ENCODE peak calls at places on chromosomes 6 and 20, in six cellular contexts. O is H9, F is neuronal stem cell, Q is mesenchymal stem cell, B is H1, R is trophoblast cell. I is an unnamed sample.

GRCh38 chr20:59810376-59811187 is 122.9 kb downstream of the SYCP2 start:
- DNase-seq in O (peak), F (peak), Q (no peak), B (peak), R (no peak), I (no peak)

GRCh38 chr6:157677235-157677634 is 145.8 kb upstream of the SNX9 start:
- DNase-seq in O (no peak), F (no peak), Q (no peak), B (no peak), R (no peak), I (no peak)

GRCh38 chr6:71533939-71534379 is 245.3 kb downstream of the OGFRL1 start:
- DNase-seq in O (no peak), F (no peak), Q (peak), B (no peak), R (peak), I (peak)

GRCh38 chr6:167811689-167812487 is 14.8 kb upstream of the AFDN start:
- DNase-seq in O (no peak), F (no peak), Q (peak), B (peak), R (no peak), I (no peak)

GRCh38 chr6:110125361-110125760 is 54.1 kb downstream of the WASF1 start:
- DNase-seq in O (no peak), F (no peak), Q (no peak), B (no peak), R (no peak), I (no peak)

GRCh38 chr6:138450445-138450844 is 46.4 kb downstream of the HEBP2 start:
- DNase-seq in O (no peak), F (no peak), Q (no peak), B (no peak), R (no peak), I (no peak)

GRCh38 chr6:144921206-144921975 is 636.3 kb downstream of the UTRN start:
- DNase-seq in O (no peak), F (no peak), Q (no peak), B (no peak), R (no peak), I (no peak)

GRCh38 chr6:33981421-33981820 is 164.5 kb downstream of the GRM4 start:
- DNase-seq in O (peak), F (no peak), Q (no peak), B (peak), R (no peak), I (no peak)

GRCh38 chr6:162615016-162615717 is 112.4 kb downstream of the PRKN start:
- DNase-seq in O (no peak), F (no peak), Q (no peak), B (no peak), R (peak), I (no peak)

DNA sequence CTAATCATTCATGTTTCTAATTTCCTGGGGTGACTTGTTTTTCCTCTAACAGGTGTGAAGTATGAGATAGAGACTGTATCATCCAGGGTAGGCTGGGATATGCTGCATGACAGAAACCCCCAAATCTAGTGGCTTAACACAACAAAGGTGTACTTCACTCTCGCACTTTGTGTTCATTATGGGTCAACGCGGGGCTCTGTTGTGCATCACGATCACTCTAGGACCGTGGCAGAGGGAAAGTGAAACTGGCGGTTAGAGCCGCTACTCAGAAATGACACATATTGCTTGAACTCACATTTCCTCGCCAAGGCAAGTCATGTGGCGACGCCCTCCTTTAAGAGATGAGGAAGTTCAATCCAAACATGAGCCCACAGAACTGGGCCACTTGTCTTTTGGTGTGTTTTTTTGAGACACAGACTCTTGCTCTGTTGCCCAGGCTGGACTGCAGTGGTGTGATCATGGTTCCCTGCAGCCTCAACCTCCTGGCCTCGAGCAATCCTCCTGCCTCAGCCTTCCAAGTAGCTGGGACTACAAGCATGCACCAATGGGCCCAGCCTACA is 41.3 kb downstream of the PCNA start:
- DNase-seq in O (no peak), F (no peak), Q (peak), B (no peak), R (peak), I (peak)
- H2AFZ ChIP-seq in O (no peak), F (no peak), Q (no peak), B (no peak), R (no peak), I (peak)

GRCh38 chr6:117592983-117593759 is 9.1 kb downstream of the GOPC start:
- DNase-seq in O (no peak), F (no peak), Q (no peak), B (no peak), R (peak), I (no peak)
- H2AK5ac ChIP-seq in O (no peak), F (no peak), Q (no peak), B (no peak), R (no peak), I (no peak)

GRCh38 chr20:33433465-33433864 is 10.1 kb downstream of the SNTA1 start:
- DNase-seq in O (no peak), F (no peak), Q (peak), B (no peak), R (peak), I (no peak)
- H3K4ac ChIP-seq in O (no peak), F (no peak), Q (no peak), B (no peak), R (no peak), I (no peak)

GRCh38 chr20:16491277-16491912 is 81.9 kb downstream of the KIF16B start:
- DNase-seq in O (no peak), F (no peak), Q (no peak), B (no peak), R (no peak), I (peak)

GRCh38 chr20:16486532-16486931 is 86.7 kb downstream of the KIF16B start:
- DNase-seq in O (no peak), F (no peak), Q (no peak), B (no peak), R (no peak), I (no peak)

GRCh38 chr20:16488086-16488485 is 85.2 kb downstream of the KIF16B start:
- DNase-seq in O (no peak), F (no peak), Q (no peak), B (no peak), R (no peak), I (no peak)

GRCh38 chr20:16493486-16493885 is 79.8 kb downstream of the KIF16B start:
- DNase-seq in O (no peak), F (no peak), Q (no peak), B (no peak), R (no peak), I (no peak)

DNA sequence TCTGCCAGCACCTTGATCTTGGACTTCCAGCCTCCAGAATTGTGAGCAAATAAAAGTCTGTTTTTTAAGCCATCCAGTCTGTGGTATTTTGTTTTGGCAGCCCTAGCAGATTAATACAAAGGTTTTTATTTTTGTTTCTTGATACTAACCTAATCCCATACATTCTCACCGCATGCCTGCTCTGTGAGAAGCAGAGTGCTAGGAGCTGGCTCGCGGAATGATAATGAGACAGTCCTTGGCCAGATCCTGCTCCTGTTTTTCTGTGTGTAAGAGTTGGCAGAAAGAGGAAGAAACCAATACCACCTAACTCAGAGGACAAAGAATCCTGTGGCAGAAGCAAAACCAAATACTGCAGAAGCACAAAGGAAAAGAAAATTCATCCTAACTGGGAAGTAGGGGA is 82.6 kb downstream of the KIF16B start:
- DNase-seq in O (no peak), F (no peak), Q (no peak), B (no peak), R (no peak), I (no peak)
- H2AFZ ChIP-seq in O (no peak), F (no peak), Q (no peak), B (no peak), R (no peak), I (no peak)

DNA sequence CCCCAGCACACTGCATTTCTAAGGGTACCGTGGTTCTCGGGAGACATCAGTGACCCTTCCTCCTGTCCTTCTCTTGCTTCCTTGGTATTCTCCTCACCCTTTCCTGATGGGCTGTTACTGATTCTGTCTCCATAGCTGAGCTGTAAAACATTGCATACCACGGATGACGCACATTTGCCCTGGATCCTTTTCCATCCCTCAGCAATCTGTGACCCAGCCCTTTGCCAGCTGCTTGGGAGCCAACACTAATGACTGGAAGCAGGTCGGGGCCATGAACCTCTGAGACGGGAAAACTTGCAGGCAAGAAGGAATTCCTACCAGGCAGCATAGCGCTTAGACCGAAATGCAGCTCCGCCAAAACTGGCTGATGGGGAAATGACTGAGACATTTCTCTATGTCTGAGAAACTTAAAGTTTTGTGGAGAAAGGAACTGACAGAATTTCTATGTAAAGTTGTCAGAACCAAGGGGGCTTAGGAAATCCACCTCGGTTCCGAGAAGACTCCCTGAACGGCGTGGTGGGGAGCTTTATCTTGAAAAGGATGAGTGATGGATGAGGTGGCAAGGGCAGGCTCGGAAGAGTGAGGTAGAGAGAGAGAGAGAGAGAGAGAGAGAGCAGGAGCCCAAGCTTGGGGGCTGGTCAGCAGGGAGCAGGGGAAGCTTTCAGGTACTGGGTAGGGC is 19.2 kb downstream of the TUBB2B start:
- DNase-seq in O (no peak), F (no peak), Q (peak), B (no peak), R (peak), I (peak)
- H2AK5ac ChIP-seq in O (no peak), F (no peak), Q (no peak), B (no peak), R (no peak), I (peak)

GRCh38 chr20:52190437-52191131 is 995 bp downstream of the ZFP64 start:
- DNase-seq in O (peak), F (no peak), Q (peak), B (peak), R (peak), I (peak)

GRCh38 chr20:52192296-52193007 is 873 bp upstream of the ZFP64 start:
- DNase-seq in O (peak), F (peak), Q (peak), B (no peak), R (peak), I (no peak)

GRCh38 chr20:52191436-52192295 is at the start of gene ZFP64:
- DNase-seq in O (peak), F (peak), Q (peak), B (peak), R (peak), I (peak)

GRCh38 chr20:52193133-52193532 is 1.6 kb upstream of the ZFP64 start:
- DNase-seq in O (no peak), F (no peak), Q (no peak), B (no peak), R (no peak), I (no peak)

DNA sequence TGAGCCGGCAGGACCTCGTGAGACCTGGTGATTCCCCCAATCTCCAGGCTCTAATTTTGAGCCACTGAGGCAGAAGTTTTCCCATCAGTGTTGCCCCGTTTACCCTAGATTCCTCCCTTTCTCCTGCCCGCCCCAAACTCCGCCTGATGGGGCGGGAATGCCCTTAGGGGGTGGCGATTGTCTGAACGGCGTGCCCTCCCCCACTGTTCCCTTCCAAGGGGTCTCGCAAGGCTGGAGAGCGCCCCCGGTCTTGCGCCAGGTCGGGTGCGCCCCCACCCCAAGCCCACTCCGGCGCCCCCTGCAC is 495 bp downstream of the ZFP64 start:
- DNase-seq in O (no peak), F (no peak), Q (peak), B (no peak), R (no peak), I (peak)
- H3K4ac ChIP-seq in O (no peak), F (no peak), Q (peak), B (no peak), R (peak), I (peak)

DNA sequence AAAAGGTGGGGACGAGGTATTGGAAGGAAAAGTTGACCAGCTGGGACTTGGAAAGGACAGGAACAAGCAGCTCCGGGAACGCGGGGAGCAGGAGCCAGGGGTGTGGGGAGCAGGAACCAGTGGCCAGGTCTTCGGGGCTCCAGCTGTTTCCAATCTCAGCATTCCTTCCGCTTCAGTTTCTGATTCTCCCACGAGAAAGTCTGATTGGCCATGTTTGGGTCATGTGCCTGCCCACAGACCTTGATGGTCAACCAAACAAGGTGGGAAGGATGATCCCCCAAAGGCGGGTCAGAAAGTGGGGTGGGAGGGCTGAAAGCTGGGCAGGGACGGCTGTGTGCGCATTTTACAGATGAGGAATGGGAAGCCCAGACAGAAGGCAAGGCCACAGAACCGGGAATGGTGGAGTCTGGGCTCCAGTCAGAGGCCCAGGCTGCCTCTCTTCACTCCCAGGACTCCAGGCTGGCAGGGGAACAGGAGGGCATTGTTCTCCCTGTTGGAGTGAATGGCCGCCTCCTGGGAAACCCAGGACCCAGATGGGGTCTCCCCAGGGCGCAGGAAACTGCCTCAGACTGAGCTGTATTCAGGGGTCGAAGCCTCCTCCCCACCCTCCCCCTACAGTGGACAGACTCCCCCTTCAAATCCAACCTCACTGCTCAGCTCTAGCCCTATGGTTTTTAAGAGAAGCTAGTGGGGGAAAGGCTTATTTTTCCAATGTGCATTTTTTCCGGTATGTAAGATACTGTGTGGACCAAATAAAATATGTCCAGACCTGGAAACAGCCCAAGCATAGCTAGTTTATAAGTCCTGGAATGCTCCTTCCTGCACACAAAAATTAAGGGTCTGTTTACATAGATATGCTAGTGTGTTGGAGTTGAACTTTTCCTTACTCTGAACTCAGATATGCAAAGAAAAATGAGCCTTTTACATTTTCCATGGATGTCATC is 12.2 kb upstream of the PTGIS start:
- DNase-seq in O (no peak), F (no peak), Q (no peak), B (no peak), R (no peak), I (peak)
- H2AFZ ChIP-seq in O (no peak), F (peak), Q (no peak), B (peak), R (no peak), I (peak)

GRCh38 chr20:37314099-37314498 is 24.6 kb downstream of the MANBAL start:
- DNase-seq in O (no peak), F (no peak), Q (no peak), B (no peak), R (no peak), I (no peak)

GRCh38 chr20:37309941-37310590 is 20.6 kb downstream of the MANBAL start:
- DNase-seq in O (no peak), F (no peak), Q (peak), B (no peak), R (peak), I (no peak)

GRCh38 chr20:37313546-37314091 is 24.2 kb downstream of the MANBAL start:
- DNase-seq in O (no peak), F (no peak), Q (no peak), B (no peak), R (peak), I (no peak)

GRCh38 chr20:37310951-37311350 is 21.5 kb downstream of the MANBAL start:
- DNase-seq in O (no peak), F (no peak), Q (no peak), B (no peak), R (no peak), I (no peak)

DNA sequence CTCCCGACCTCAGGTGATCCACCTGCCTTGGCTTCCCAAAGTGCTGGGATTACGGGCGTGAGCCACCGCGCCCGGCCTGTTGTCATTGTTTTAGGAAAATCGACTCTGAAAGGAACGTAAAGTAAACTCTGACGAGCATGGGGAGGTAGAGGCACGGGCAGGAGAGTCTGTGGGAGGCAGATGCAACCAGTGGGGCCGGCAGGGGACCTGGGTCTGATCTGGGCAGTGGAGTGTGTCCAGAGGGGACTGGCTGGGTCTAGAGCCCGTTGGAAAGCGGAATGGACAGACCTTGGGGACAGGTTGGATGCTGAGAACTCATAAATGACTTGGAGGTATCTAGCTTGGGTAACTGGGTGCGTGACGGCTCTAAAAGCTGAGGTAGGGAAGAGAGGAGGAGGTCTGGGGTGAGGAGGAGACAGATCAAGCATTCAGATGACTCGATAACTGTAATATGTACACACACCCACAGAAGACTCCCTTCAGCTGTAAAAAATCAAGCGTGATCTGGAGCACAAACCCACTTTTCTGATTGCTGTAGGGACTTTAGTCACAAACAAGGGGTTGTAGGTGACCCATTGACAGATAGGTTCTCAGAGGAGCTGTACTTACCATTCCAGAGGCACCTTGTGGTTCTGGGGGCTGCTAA is 22.4 kb downstream of the MANBAL start:
- DNase-seq in O (no peak), F (no peak), Q (peak), B (no peak), R (no peak), I (peak)
- H2AK5ac ChIP-seq in O (no peak), F (no peak), Q (no peak), B (no peak), R (peak), I (peak)

GRCh38 chr6:28399370-28400121 is at the start of gene ZSCAN12:
- DNase-seq in O (peak), F (peak), Q (peak), B (peak), R (peak), I (peak)
- H3K4ac ChIP-seq in O (no peak), F (peak), Q (peak), B (no peak), R (peak), I (peak)

I was measured in IMR-90.